ENCODE peak calls at places on chromosomes 11 and 22, in seven cellular contexts. M, N, U, F, W, S and J are unnamed samples.

GRCh38 chr11:62612366-62613274 is at the start of the genes EML3 and ROM1:
- DNase-seq in U (peak), M (peak), S (peak), W (peak), N (peak), F (peak), J (peak)

GRCh38 chr11:78290293-78291176 is 101.8 kb downstream of the USP35 start:
- DNase-seq in U (peak), W (peak), N (no peak), M (peak), S (no peak), F (no peak), J (no peak)

GRCh38 chr11:73154178-73154577 is 12.1 kb upstream of the FCHSD2 start:
- DNase-seq in U (no peak), N (no peak), M (no peak), W (no peak), S (no peak), F (no peak), J (no peak)

GRCh38 chr22:38727530-38728451 is 22.0 kb downstream of the GTPBP1 start:
- DNase-seq in W (no peak), U (no peak), N (no peak), F (no peak), M (no peak), S (no peak), J (no peak)

GRCh38 chr11:128931661-128932060 is 11.0 kb downstream of the TP53AIP1 start:
- DNase-seq in M (no peak), W (no peak), N (no peak), F (no peak), U (no peak), S (no peak), J (no peak)

GRCh38 chr11:26696330-26696729 is 25.5 kb downstream of the SLC5A12 start:
- DNase-seq in U (no peak), W (no peak), F (no peak), N (no peak), S (no peak), M (no peak), J (no peak)

GRCh38 chr11:65588199-65589054 is 7.2 kb downstream of the KCNK7 start:
- DNase-seq in M (peak), F (no peak), W (no peak), U (peak), S (no peak), N (peak), J (peak)

GRCh38 chr11:12079726-12080556 is 30.4 kb upstream of the MICAL2 start:
- DNase-seq in F (no peak), N (no peak), S (no peak), M (peak), U (peak), W (peak), J (peak)

GRCh38 chr11:42764936-42765335 is 546.9 kb upstream of the API5 start:
- DNase-seq in M (no peak), U (no peak), F (no peak), N (no peak), S (no peak), W (no peak), J (no peak)

GRCh38 chr11:117319214-117319840 is 3.3 kb upstream of the BACE1 start:
- DNase-seq in M (peak), U (no peak), S (no peak), F (no peak), W (no peak), N (no peak), J (no peak)

GRCh38 chr22:42376721-42377177 is 55.5 kb downstream of the NFAM1 start:
- DNase-seq in W (no peak), S (peak), N (peak), U (peak), F (no peak), M (peak), J (peak)

GRCh38 chr22:39725351-39726035 is 154.9 kb downstream of the CACNA1I start:
- DNase-seq in N (no peak), S (no peak), F (no peak), M (no peak), W (no peak), U (no peak), J (no peak)

GRCh38 chr11:122524532-122524882 is 131.0 kb upstream of the UBASH3B start:
- DNase-seq in N (peak), U (no peak), W (no peak), M (no peak), S (no peak), F (peak), J (peak)

GRCh38 chr22:45910928-45911467 is 66.0 kb downstream of the WNT7B start:
- DNase-seq in U (no peak), S (no peak), M (no peak), N (no peak), F (no peak), W (no peak), J (no peak)

GRCh38 chr11:74818283-74818946 is 69.8 kb downstream of the RNF169 start:
- DNase-seq in N (no peak), M (no peak), F (no peak), U (peak), S (no peak), W (no peak), J (peak)
- H3K4ac ChIP-seq in N (no peak), M (no peak), F (no peak), U (no peak), S (no peak), W (no peak), J (peak)

GRCh38 chr11:28677719-28678118 is 569.5 kb downstream of the METTL15 start:
- DNase-seq in M (no peak), U (no peak), N (no peak), S (no peak), F (no peak), W (no peak), J (no peak)
- H3K18ac ChIP-seq in M (no peak), U (no peak), N (no peak), S (no peak), F (no peak), W (no peak), J (no peak)

DNA sequence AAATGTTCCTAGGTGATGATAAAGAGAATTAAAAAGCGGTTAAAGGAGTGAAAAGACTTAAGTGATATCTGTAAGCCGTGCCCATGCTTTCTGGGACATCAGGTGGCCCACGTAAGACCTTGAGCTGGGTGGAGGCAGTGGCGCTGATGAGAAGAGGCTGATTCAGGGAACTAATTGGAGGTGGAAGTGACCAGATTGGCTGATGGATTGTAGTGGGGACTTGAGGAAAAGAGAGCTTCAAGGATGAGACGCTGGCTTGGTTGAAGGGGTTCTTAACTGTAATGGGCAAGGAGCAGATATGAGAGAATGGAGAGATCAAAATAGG is 69.1 kb upstream of the EP300 start:
- DNase-seq in M (no peak), U (no peak), S (no peak), F (no peak), W (no peak), N (no peak), J (no peak)
- H3K27ac ChIP-seq in M (peak), U (no peak), S (no peak), F (no peak), W (no peak), N (no peak), J (peak)

GRCh38 chr11:126595560-126595959 is 240.1 kb downstream of the ST3GAL4 start:
- DNase-seq in F (no peak), N (peak), S (no peak), U (no peak), W (no peak), M (no peak), J (peak)
- H3K4ac ChIP-seq in F (no peak), N (no peak), S (no peak), U (no peak), W (no peak), M (no peak), J (no peak)

GRCh38 chr11:22467741-22468140 is 129.6 kb downstream of the SLC17A6 start:
- DNase-seq in F (no peak), W (peak), M (peak), U (no peak), S (no peak), N (no peak), J (no peak)

GRCh38 chr11:22465620-22466019 is 127.4 kb downstream of the SLC17A6 start:
- DNase-seq in M (peak), N (no peak), U (no peak), W (no peak), F (no peak), S (no peak), J (no peak)

GRCh38 chr11:22466809-22467208 is 128.6 kb downstream of the SLC17A6 start:
- DNase-seq in F (no peak), N (no peak), W (peak), U (peak), S (no peak), M (peak), J (peak)

GRCh38 chr11:22466351-22466750 is 128.2 kb downstream of the SLC17A6 start:
- DNase-seq in F (no peak), U (no peak), M (peak), S (no peak), W (no peak), N (no peak), J (no peak)

DNA sequence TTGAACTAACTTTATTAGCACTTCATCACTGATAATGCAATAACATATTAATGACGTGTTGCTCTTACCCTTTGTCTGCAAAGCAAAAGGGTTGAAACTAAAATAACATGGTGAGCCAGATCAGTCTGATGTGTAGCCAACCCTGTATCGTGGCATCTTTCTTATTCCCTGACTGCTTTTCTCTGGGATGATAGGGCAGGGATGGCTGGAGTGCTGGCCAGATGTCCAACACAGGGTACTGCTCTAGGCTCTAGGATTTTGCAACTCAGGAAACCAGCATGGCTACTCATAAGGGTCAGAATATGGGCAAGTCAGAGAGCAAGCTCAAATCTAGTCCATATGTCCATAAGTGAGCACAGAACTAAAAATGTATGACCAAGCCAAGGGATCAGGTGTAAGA is 129.1 kb downstream of the SLC17A6 start:
- DNase-seq in S (no peak), M (peak), F (no peak), N (no peak), U (no peak), W (peak), J (no peak)
- H3K18ac ChIP-seq in S (no peak), M (peak), F (no peak), N (no peak), U (no peak), W (no peak), J (no peak)

GRCh38 chr11:46664612-46665011 is 35.8 kb downstream of the ARHGAP1 start:
- DNase-seq in W (peak), M (no peak), S (no peak), F (no peak), N (no peak), U (no peak), J (peak)

GRCh38 chr11:46661836-46662235 is 38.6 kb downstream of the ARHGAP1 start:
- DNase-seq in F (no peak), W (no peak), S (no peak), N (no peak), M (no peak), U (no peak), J (no peak)

GRCh38 chr11:46665356-46665755 is 35.1 kb downstream of the ARHGAP1 start:
- DNase-seq in M (no peak), W (no peak), S (no peak), N (no peak), F (no peak), U (no peak), J (no peak)

GRCh38 chr11:46666516-46666915 is 33.9 kb downstream of the ARHGAP1 start:
- DNase-seq in W (no peak), S (no peak), F (no peak), N (no peak), U (no peak), M (no peak), J (no peak)

DNA sequence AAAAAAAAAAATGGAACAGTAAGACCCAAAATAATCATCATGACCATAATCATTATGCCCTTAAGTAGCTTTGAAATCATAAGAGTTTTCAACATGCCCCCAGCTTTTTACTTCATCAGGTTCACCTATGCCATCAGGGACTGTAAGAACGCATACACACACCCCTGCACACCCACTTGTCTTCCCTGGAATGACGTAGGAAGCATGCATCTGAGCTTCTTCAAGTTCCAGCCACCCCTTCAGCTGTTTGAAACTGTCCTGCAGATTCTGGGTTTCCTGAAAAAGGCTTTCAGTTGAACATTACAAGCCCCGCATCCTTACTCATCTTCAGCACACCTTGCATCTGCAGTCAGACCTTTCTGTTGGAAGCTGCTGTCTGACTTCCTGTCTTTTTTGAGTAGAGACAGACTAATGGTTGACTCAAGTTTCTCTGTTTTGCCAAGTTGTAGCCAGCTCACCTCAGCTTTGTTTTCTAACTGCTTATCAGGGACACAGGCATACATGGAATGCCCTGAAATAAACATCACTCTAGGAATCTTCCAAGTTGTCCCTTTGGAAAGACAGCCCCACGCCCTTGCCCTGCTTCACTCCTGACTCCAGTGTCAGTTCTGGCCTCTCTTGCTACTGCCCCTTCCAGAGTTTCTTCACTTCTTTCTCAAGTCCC is 37.0 kb downstream of the ARHGAP1 start:
- DNase-seq in U (no peak), M (peak), S (no peak), N (no peak), F (no peak), W (peak), J (no peak)
- H3K27ac ChIP-seq in U (no peak), M (no peak), S (no peak), N (no peak), F (no peak), W (peak), J (no peak)